ENCODE peak calls at places on chromosomes 13 and 19, in seven cellular contexts. One of them, this sample, is unnamed.

GRCh38 chr13:112434032-112434431 is 57.9 kb downstream of the SPACA7 start:
- ATAC-seq in left cardiac atrium: no peak
- ATAC-seq in activated T-cell treated with anti-CD3 and anti-CD28 coated beads, Interleukin-2, amount 50 U/mL, for 72 hours: no peak
- ATAC-seq in naive thymus-derived CD8-positive, alpha-beta T cell: no peak
- ATAC-seq in Right ventricle myocardium inferior: no peak
- ATAC-seq in activated CD4-positive, CD25-positive, alpha-beta regulatory T cell treated with anti-CD3 and anti-CD28 coated beads, Interleukin-2, amount 50 U/mL, for 24 hours: no peak
- ATAC-seq in naive B cell: no peak
- ATAC-seq in this sample: no peak

GRCh38 chr13:110923777-110924638 is 9.1 kb upstream of the ANKRD10 start:
- ATAC-seq in left cardiac atrium: peak
- ATAC-seq in activated T-cell treated with anti-CD3 and anti-CD28 coated beads, Interleukin-2, amount 50 U/mL, for 72 hours: no peak
- ATAC-seq in naive thymus-derived CD8-positive, alpha-beta T cell: no peak
- ATAC-seq in Right ventricle myocardium inferior: peak
- ATAC-seq in activated CD4-positive, CD25-positive, alpha-beta regulatory T cell treated with anti-CD3 and anti-CD28 coated beads, Interleukin-2, amount 50 U/mL, for 24 hours: no peak
- ATAC-seq in naive B cell: no peak
- ATAC-seq in this sample: no peak

GRCh38 chr13:100547805-100548204 is 40.8 kb downstream of the GGACT start:
- ATAC-seq in left cardiac atrium: no peak
- ATAC-seq in activated T-cell treated with anti-CD3 and anti-CD28 coated beads, Interleukin-2, amount 50 U/mL, for 72 hours: no peak
- ATAC-seq in naive thymus-derived CD8-positive, alpha-beta T cell: no peak
- ATAC-seq in Right ventricle myocardium inferior: no peak
- ATAC-seq in activated CD4-positive, CD25-positive, alpha-beta regulatory T cell treated with anti-CD3 and anti-CD28 coated beads, Interleukin-2, amount 50 U/mL, for 24 hours: no peak
- ATAC-seq in naive B cell: no peak
- ATAC-seq in this sample: no peak

GRCh38 chr19:41426116-41426841 is 895 bp downstream of the B3GNT8 start:
- ATAC-seq in left cardiac atrium: no peak
- ATAC-seq in activated T-cell treated with anti-CD3 and anti-CD28 coated beads, Interleukin-2, amount 50 U/mL, for 72 hours: no peak
- ATAC-seq in naive thymus-derived CD8-positive, alpha-beta T cell: no peak
- ATAC-seq in Right ventricle myocardium inferior: peak
- ATAC-seq in activated CD4-positive, CD25-positive, alpha-beta regulatory T cell treated with anti-CD3 and anti-CD28 coated beads, Interleukin-2, amount 50 U/mL, for 24 hours: no peak
- ATAC-seq in naive B cell: no peak
- ATAC-seq in this sample: no peak

GRCh38 chr19:55535173-55535572 is 1.8 kb downstream of the SBK2 start:
- ATAC-seq in left cardiac atrium: no peak
- ATAC-seq in activated T-cell treated with anti-CD3 and anti-CD28 coated beads, Interleukin-2, amount 50 U/mL, for 72 hours: no peak
- ATAC-seq in naive thymus-derived CD8-positive, alpha-beta T cell: no peak
- ATAC-seq in Right ventricle myocardium inferior: no peak
- ATAC-seq in activated CD4-positive, CD25-positive, alpha-beta regulatory T cell treated with anti-CD3 and anti-CD28 coated beads, Interleukin-2, amount 50 U/mL, for 24 hours: no peak
- ATAC-seq in naive B cell: no peak
- ATAC-seq in this sample: no peak

GRCh38 chr13:51534075-51534817 is 50.0 kb upstream of the WDFY2 start:
- ATAC-seq in left cardiac atrium: no peak
- ATAC-seq in activated T-cell treated with anti-CD3 and anti-CD28 coated beads, Interleukin-2, amount 50 U/mL, for 72 hours: peak
- ATAC-seq in naive thymus-derived CD8-positive, alpha-beta T cell: peak
- ATAC-seq in Right ventricle myocardium inferior: peak
- ATAC-seq in activated CD4-positive, CD25-positive, alpha-beta regulatory T cell treated with anti-CD3 and anti-CD28 coated beads, Interleukin-2, amount 50 U/mL, for 24 hours: peak
- ATAC-seq in naive B cell: peak
- ATAC-seq in this sample: no peak

GRCh38 chr13:27012482-27013197 is 159.0 kb downstream of the USP12 start:
- ATAC-seq in left cardiac atrium: no peak
- ATAC-seq in activated T-cell treated with anti-CD3 and anti-CD28 coated beads, Interleukin-2, amount 50 U/mL, for 72 hours: peak
- ATAC-seq in naive thymus-derived CD8-positive, alpha-beta T cell: no peak
- ATAC-seq in Right ventricle myocardium inferior: no peak
- ATAC-seq in activated CD4-positive, CD25-positive, alpha-beta regulatory T cell treated with anti-CD3 and anti-CD28 coated beads, Interleukin-2, amount 50 U/mL, for 24 hours: no peak
- ATAC-seq in naive B cell: no peak
- ATAC-seq in this sample: no peak

GRCh38 chr13:113747291-113747833 is 11.7 kb upstream of the TMEM255B start:
- ATAC-seq in left cardiac atrium: peak
- ATAC-seq in activated T-cell treated with anti-CD3 and anti-CD28 coated beads, Interleukin-2, amount 50 U/mL, for 72 hours: no peak
- ATAC-seq in naive thymus-derived CD8-positive, alpha-beta T cell: no peak
- ATAC-seq in Right ventricle myocardium inferior: peak
- ATAC-seq in activated CD4-positive, CD25-positive, alpha-beta regulatory T cell treated with anti-CD3 and anti-CD28 coated beads, Interleukin-2, amount 50 U/mL, for 24 hours: no peak
- ATAC-seq in naive B cell: no peak
- ATAC-seq in this sample: peak

GRCh38 chr13:64755961-64756360 is 2474.2 kb downstream of the PCDH9 start:
- ATAC-seq in left cardiac atrium: no peak
- ATAC-seq in activated T-cell treated with anti-CD3 and anti-CD28 coated beads, Interleukin-2, amount 50 U/mL, for 72 hours: no peak
- ATAC-seq in naive thymus-derived CD8-positive, alpha-beta T cell: no peak
- ATAC-seq in Right ventricle myocardium inferior: no peak
- ATAC-seq in activated CD4-positive, CD25-positive, alpha-beta regulatory T cell treated with anti-CD3 and anti-CD28 coated beads, Interleukin-2, amount 50 U/mL, for 24 hours: no peak
- ATAC-seq in naive B cell: no peak
- ATAC-seq in this sample: no peak

GRCh38 chr19:51809787-51810186 is 14.8 kb downstream of the FPR3 start:
- ATAC-seq in left cardiac atrium: peak
- ATAC-seq in activated T-cell treated with anti-CD3 and anti-CD28 coated beads, Interleukin-2, amount 50 U/mL, for 72 hours: no peak
- ATAC-seq in naive thymus-derived CD8-positive, alpha-beta T cell: no peak
- ATAC-seq in Right ventricle myocardium inferior: no peak
- ATAC-seq in activated CD4-positive, CD25-positive, alpha-beta regulatory T cell treated with anti-CD3 and anti-CD28 coated beads, Interleukin-2, amount 50 U/mL, for 24 hours: no peak
- ATAC-seq in naive B cell: no peak
- ATAC-seq in this sample: no peak

GRCh38 chr19:54100560-54100959 is at the start of gene OSCAR:
- ATAC-seq in left cardiac atrium: no peak
- ATAC-seq in activated T-cell treated with anti-CD3 and anti-CD28 coated beads, Interleukin-2, amount 50 U/mL, for 72 hours: no peak
- ATAC-seq in naive thymus-derived CD8-positive, alpha-beta T cell: no peak
- ATAC-seq in Right ventricle myocardium inferior: no peak
- ATAC-seq in activated CD4-positive, CD25-positive, alpha-beta regulatory T cell treated with anti-CD3 and anti-CD28 coated beads, Interleukin-2, amount 50 U/mL, for 24 hours: no peak
- ATAC-seq in naive B cell: no peak
- ATAC-seq in this sample: no peak

GRCh38 chr13:93472897-93473296 is 246.3 kb downstream of the GPC6 start:
- ATAC-seq in left cardiac atrium: no peak
- ATAC-seq in activated T-cell treated with anti-CD3 and anti-CD28 coated beads, Interleukin-2, amount 50 U/mL, for 72 hours: no peak
- ATAC-seq in naive thymus-derived CD8-positive, alpha-beta T cell: no peak
- ATAC-seq in Right ventricle myocardium inferior: no peak
- ATAC-seq in activated CD4-positive, CD25-positive, alpha-beta regulatory T cell treated with anti-CD3 and anti-CD28 coated beads, Interleukin-2, amount 50 U/mL, for 24 hours: no peak
- ATAC-seq in naive B cell: no peak
- ATAC-seq in this sample: no peak

GRCh38 chr13:80199585-80200292 is 141.2 kb downstream of the SPRY2 start:
- ATAC-seq in left cardiac atrium: no peak
- ATAC-seq in activated T-cell treated with anti-CD3 and anti-CD28 coated beads, Interleukin-2, amount 50 U/mL, for 72 hours: no peak
- ATAC-seq in naive thymus-derived CD8-positive, alpha-beta T cell: no peak
- ATAC-seq in Right ventricle myocardium inferior: no peak
- ATAC-seq in activated CD4-positive, CD25-positive, alpha-beta regulatory T cell treated with anti-CD3 and anti-CD28 coated beads, Interleukin-2, amount 50 U/mL, for 24 hours: no peak
- ATAC-seq in naive B cell: no peak
- ATAC-seq in this sample: no peak

GRCh38 chr13:51926528-51926885 is 64.7 kb downstream of the CCDC70 start:
- ATAC-seq in left cardiac atrium: no peak
- ATAC-seq in activated T-cell treated with anti-CD3 and anti-CD28 coated beads, Interleukin-2, amount 50 U/mL, for 72 hours: no peak
- ATAC-seq in naive thymus-derived CD8-positive, alpha-beta T cell: no peak
- ATAC-seq in Right ventricle myocardium inferior: no peak
- ATAC-seq in activated CD4-positive, CD25-positive, alpha-beta regulatory T cell treated with anti-CD3 and anti-CD28 coated beads, Interleukin-2, amount 50 U/mL, for 24 hours: no peak
- ATAC-seq in naive B cell: no peak
- ATAC-seq in this sample: no peak

GRCh38 chr13:48291730-48292129 is 11.8 kb upstream of the RB1 start:
- ATAC-seq in left cardiac atrium: peak
- ATAC-seq in activated T-cell treated with anti-CD3 and anti-CD28 coated beads, Interleukin-2, amount 50 U/mL, for 72 hours: no peak
- ATAC-seq in naive thymus-derived CD8-positive, alpha-beta T cell: no peak
- ATAC-seq in Right ventricle myocardium inferior: no peak
- ATAC-seq in activated CD4-positive, CD25-positive, alpha-beta regulatory T cell treated with anti-CD3 and anti-CD28 coated beads, Interleukin-2, amount 50 U/mL, for 24 hours: no peak
- ATAC-seq in naive B cell: no peak
- ATAC-seq in this sample: no peak